ENCODE peak calls at places on chromosomes 2 and 18, in nine cellular contexts. One of them, this sample, is unnamed.

GRCh38 chr18:28984731-28985130 is 807.8 kb upstream of the CDH2 start:
- DNase-seq in A549: no peak
- DNase-seq in endothelial cell of umbilical vein: peak
- DNase-seq in HCT116: no peak
- DNase-seq in hepatocyte: no peak
- DNase-seq in mesendoderm: no peak
- DNase-seq in IMR-90: peak
- DNase-seq in Karpas-422: no peak
- DNase-seq in fibroblast of lung: no peak
- DNase-seq in this sample: no peak

GRCh38 chr2:58539973-58540372 is 298.8 kb upstream of the FANCL start:
- DNase-seq in fibroblast of lung: no peak
- DNase-seq in endothelial cell of umbilical vein: no peak
- DNase-seq in hepatocyte: no peak
- DNase-seq in IMR-90: no peak
- DNase-seq in Karpas-422: no peak
- DNase-seq in mesendoderm: peak
- DNase-seq in A549: peak
- DNase-seq in HCT116: no peak
- DNase-seq in this sample: no peak

GRCh38 chr2:70552501-70553333 is 909 bp downstream of the TGFA start:
- DNase-seq in mesendoderm: peak
- DNase-seq in HCT116: no peak
- DNase-seq in hepatocyte: no peak
- DNase-seq in Karpas-422: no peak
- DNase-seq in IMR-90: no peak
- DNase-seq in endothelial cell of umbilical vein: no peak
- DNase-seq in fibroblast of lung: no peak
- DNase-seq in A549: no peak
- DNase-seq in this sample: no peak

GRCh38 chr2:240237609-240238151 is 97.2 kb upstream of the OTOS start:
- DNase-seq in HCT116: no peak
- DNase-seq in endothelial cell of umbilical vein: peak
- DNase-seq in A549: no peak
- DNase-seq in fibroblast of lung: peak
- DNase-seq in hepatocyte: no peak
- DNase-seq in IMR-90: peak
- DNase-seq in Karpas-422: no peak
- DNase-seq in mesendoderm: no peak
- DNase-seq in this sample: peak

GRCh38 chr18:68429111-68429510 is 285.8 kb downstream of the TMX3 start:
- DNase-seq in A549: no peak
- DNase-seq in Karpas-422: no peak
- DNase-seq in hepatocyte: no peak
- DNase-seq in mesendoderm: no peak
- DNase-seq in IMR-90: no peak
- DNase-seq in fibroblast of lung: no peak
- DNase-seq in HCT116: no peak
- DNase-seq in endothelial cell of umbilical vein: no peak
- DNase-seq in this sample: no peak

GRCh38 chr2:130760754-130761751 is 5.7 kb downstream of the AMER3 start:
- DNase-seq in hepatocyte: no peak
- DNase-seq in mesendoderm: no peak
- DNase-seq in fibroblast of lung: no peak
- DNase-seq in HCT116: no peak
- DNase-seq in IMR-90: no peak
- DNase-seq in Karpas-422: no peak
- DNase-seq in A549: no peak
- DNase-seq in endothelial cell of umbilical vein: no peak
- DNase-seq in this sample: no peak

GRCh38 chr2:104852161-104852689 is 1.7 kb upstream of the POU3F3 start:
- DNase-seq in HCT116: no peak
- DNase-seq in hepatocyte: no peak
- DNase-seq in Karpas-422: no peak
- DNase-seq in endothelial cell of umbilical vein: no peak
- DNase-seq in A549: no peak
- DNase-seq in IMR-90: no peak
- DNase-seq in fibroblast of lung: peak
- DNase-seq in mesendoderm: peak
- DNase-seq in this sample: no peak

GRCh38 chr2:231890896-231891513 is 35.2 kb downstream of the NPPC start:
- DNase-seq in HCT116: no peak
- DNase-seq in mesendoderm: no peak
- DNase-seq in A549: no peak
- DNase-seq in Karpas-422: no peak
- DNase-seq in hepatocyte: no peak
- DNase-seq in endothelial cell of umbilical vein: peak
- DNase-seq in IMR-90: no peak
- DNase-seq in fibroblast of lung: no peak
- DNase-seq in this sample: no peak

GRCh38 chr18:10116574-10116973 is 202.8 kb downstream of the VAPA start:
- DNase-seq in hepatocyte: no peak
- DNase-seq in fibroblast of lung: peak
- DNase-seq in A549: no peak
- DNase-seq in mesendoderm: no peak
- DNase-seq in IMR-90: no peak
- DNase-seq in HCT116: no peak
- DNase-seq in Karpas-422: no peak
- DNase-seq in endothelial cell of umbilical vein: no peak
- DNase-seq in this sample: no peak

GRCh38 chr18:26700728-26701127 is 152.4 kb upstream of the KCTD1 start:
- DNase-seq in A549: no peak
- DNase-seq in endothelial cell of umbilical vein: no peak
- DNase-seq in IMR-90: no peak
- DNase-seq in fibroblast of lung: no peak
- DNase-seq in Karpas-422: no peak
- DNase-seq in mesendoderm: no peak
- DNase-seq in HCT116: no peak
- DNase-seq in hepatocyte: no peak
- DNase-seq in this sample: no peak

GRCh38 chr18:26702023-26702422 is 153.7 kb upstream of the KCTD1 start:
- DNase-seq in hepatocyte: no peak
- DNase-seq in fibroblast of lung: no peak
- DNase-seq in A549: no peak
- DNase-seq in HCT116: no peak
- DNase-seq in Karpas-422: no peak
- DNase-seq in IMR-90: no peak
- DNase-seq in endothelial cell of umbilical vein: no peak
- DNase-seq in mesendoderm: no peak
- DNase-seq in this sample: no peak

GRCh38 chr18:26700201-26700600 is 151.8 kb upstream of the KCTD1 start:
- DNase-seq in HCT116: no peak
- DNase-seq in fibroblast of lung: no peak
- DNase-seq in IMR-90: no peak
- DNase-seq in endothelial cell of umbilical vein: no peak
- DNase-seq in hepatocyte: no peak
- DNase-seq in mesendoderm: peak
- DNase-seq in A549: no peak
- DNase-seq in Karpas-422: no peak
- DNase-seq in this sample: no peak

GRCh38 chr18:26697186-26697585 is 148.8 kb upstream of the KCTD1 start:
- DNase-seq in HCT116: no peak
- DNase-seq in endothelial cell of umbilical vein: no peak
- DNase-seq in hepatocyte: no peak
- DNase-seq in IMR-90: no peak
- DNase-seq in mesendoderm: no peak
- DNase-seq in fibroblast of lung: no peak
- DNase-seq in Karpas-422: no peak
- DNase-seq in A549: no peak
- DNase-seq in this sample: no peak

DNA sequence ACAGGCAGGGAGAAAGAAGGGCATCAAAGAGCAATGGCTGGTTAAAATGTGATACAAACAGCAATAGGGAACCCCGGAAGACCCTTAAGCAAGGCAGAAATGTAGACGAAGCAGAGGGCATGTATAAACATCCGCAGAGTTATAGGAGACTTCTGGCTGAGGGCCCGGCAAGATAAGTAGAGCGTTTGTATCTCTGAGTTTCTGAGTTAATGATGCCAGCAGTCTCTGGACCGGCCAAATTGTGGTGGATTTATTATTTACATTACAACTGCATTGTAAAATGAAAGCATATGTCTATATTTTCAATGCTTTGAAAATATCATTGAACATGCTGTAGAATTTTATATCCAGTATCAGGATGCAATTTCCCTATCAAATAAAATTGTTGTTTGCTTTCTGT is 148.0 kb upstream of the KCTD1 start:
- DNase-seq in fibroblast of lung: no peak
- DNase-seq in A549: no peak
- DNase-seq in IMR-90: no peak
- DNase-seq in Karpas-422: no peak
- DNase-seq in mesendoderm: no peak
- DNase-seq in hepatocyte: no peak
- DNase-seq in HCT116: no peak
- DNase-seq in endothelial cell of umbilical vein: no peak
- DNase-seq in this sample: no peak
- H3K4me2 ChIP-seq in fibroblast of lung: no peak
- H3K4me2 ChIP-seq in A549: no peak
- H3K4me2 ChIP-seq in IMR-90: no peak
- H3K4me2 ChIP-seq in Karpas-422: no peak
- H3K4me2 ChIP-seq in mesendoderm: no peak
- H3K4me2 ChIP-seq in hepatocyte: peak
- H3K4me2 ChIP-seq in HCT116: no peak
- H3K4me2 ChIP-seq in endothelial cell of umbilical vein: no peak
- H3K4me2 ChIP-seq in this sample: no peak

DNA sequence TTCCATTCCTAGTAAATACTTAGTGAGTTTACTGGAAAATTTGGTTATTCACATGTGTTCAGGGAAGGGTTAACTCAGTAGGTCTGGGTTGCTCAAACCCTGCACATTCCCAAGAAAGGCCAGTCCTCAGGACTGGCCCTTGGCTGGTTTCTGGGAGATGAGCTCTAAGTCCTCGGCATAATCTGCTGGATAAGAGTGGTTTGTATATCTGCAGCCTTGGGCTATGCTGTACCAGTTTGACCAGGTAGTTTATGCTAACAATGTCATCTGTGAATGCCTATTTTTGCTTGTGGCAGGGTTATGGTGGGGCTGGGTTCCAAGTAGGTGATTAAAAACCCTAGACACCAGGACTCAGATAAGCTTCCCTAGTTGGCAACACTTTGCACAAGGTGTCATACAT is 7.4 kb upstream of the PTH2R start:
- DNase-seq in IMR-90: no peak
- DNase-seq in fibroblast of lung: no peak
- DNase-seq in endothelial cell of umbilical vein: no peak
- DNase-seq in Karpas-422: no peak
- DNase-seq in A549: no peak
- DNase-seq in HCT116: no peak
- DNase-seq in hepatocyte: no peak
- DNase-seq in mesendoderm: no peak
- DNase-seq in this sample: no peak
- H3K4me2 ChIP-seq in IMR-90: no peak
- H3K4me2 ChIP-seq in fibroblast of lung: no peak
- H3K4me2 ChIP-seq in endothelial cell of umbilical vein: no peak
- H3K4me2 ChIP-seq in Karpas-422: no peak
- H3K4me2 ChIP-seq in A549: no peak
- H3K4me2 ChIP-seq in HCT116: no peak
- H3K4me2 ChIP-seq in hepatocyte: no peak
- H3K4me2 ChIP-seq in mesendoderm: no peak
- H3K4me2 ChIP-seq in this sample: no peak

DNA sequence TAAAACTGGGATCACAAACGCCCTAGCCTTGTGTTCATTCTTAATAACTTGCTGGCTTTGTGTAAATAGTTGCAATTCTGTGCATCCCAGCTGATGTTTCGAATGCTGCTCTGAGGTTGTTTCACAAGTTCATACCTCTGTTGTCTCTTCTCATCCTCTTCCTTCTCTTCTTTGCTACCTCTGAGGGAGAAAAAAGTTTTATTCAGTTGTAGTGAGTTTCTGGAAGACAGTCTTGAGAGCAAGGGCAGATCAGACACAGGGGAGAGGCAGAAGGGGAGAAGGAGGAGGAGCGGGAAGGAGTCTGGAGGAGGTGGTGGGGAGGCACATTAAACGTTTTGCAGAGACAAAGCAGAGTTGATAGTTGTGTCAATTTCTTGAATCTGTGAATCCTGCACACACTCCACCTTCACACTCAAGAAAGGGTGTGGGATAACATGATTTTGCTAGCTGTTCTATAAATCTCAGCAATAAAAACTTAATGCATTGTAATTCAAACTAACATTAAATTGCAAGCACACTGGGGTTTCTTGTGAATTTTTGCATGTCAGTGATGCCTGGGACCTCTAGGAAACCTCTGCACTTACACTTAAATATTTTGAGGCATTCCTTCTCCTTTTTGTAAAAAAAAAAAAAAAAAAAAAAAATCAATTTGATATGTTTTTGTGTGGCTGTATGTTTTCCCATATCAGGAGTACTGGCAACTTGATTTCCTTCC is 6.9 kb downstream of the MEIS1 start:
- DNase-seq in hepatocyte: no peak
- DNase-seq in mesendoderm: peak
- DNase-seq in fibroblast of lung: peak
- DNase-seq in A549: no peak
- DNase-seq in HCT116: no peak
- DNase-seq in Karpas-422: no peak
- DNase-seq in IMR-90: no peak
- DNase-seq in endothelial cell of umbilical vein: no peak
- DNase-seq in this sample: no peak
- H3K4me2 ChIP-seq in hepatocyte: peak
- H3K4me2 ChIP-seq in mesendoderm: no peak
- H3K4me2 ChIP-seq in fibroblast of lung: peak
- H3K4me2 ChIP-seq in A549: no peak
- H3K4me2 ChIP-seq in HCT116: no peak
- H3K4me2 ChIP-seq in Karpas-422: no peak
- H3K4me2 ChIP-seq in IMR-90: peak
- H3K4me2 ChIP-seq in endothelial cell of umbilical vein: no peak
- H3K4me2 ChIP-seq in this sample: no peak

GRCh38 chr2:101614127-101614759 is 83.3 kb upstream of the MAP4K4 start:
- DNase-seq in A549: no peak
- DNase-seq in fibroblast of lung: no peak
- DNase-seq in mesendoderm: no peak
- DNase-seq in hepatocyte: no peak
- DNase-seq in Karpas-422: no peak
- DNase-seq in endothelial cell of umbilical vein: no peak
- DNase-seq in HCT116: no peak
- DNase-seq in IMR-90: no peak
- DNase-seq in this sample: no peak

GRCh38 chr2:101617188-101617587 is 80.3 kb upstream of the MAP4K4 start:
- DNase-seq in mesendoderm: no peak
- DNase-seq in fibroblast of lung: peak
- DNase-seq in endothelial cell of umbilical vein: no peak
- DNase-seq in Karpas-422: no peak
- DNase-seq in HCT116: no peak
- DNase-seq in hepatocyte: no peak
- DNase-seq in IMR-90: peak
- DNase-seq in A549: no peak
- DNase-seq in this sample: no peak

GRCh38 chr2:101617786-101618185 is 79.7 kb upstream of the MAP4K4 start:
- DNase-seq in Karpas-422: no peak
- DNase-seq in endothelial cell of umbilical vein: no peak
- DNase-seq in fibroblast of lung: no peak
- DNase-seq in HCT116: no peak
- DNase-seq in mesendoderm: no peak
- DNase-seq in hepatocyte: no peak
- DNase-seq in IMR-90: peak
- DNase-seq in A549: no peak
- DNase-seq in this sample: no peak

GRCh38 chr2:101619191-101619591 is 78.3 kb upstream of the MAP4K4 start:
- DNase-seq in HCT116: no peak
- DNase-seq in fibroblast of lung: peak
- DNase-seq in hepatocyte: no peak
- DNase-seq in Karpas-422: no peak
- DNase-seq in IMR-90: peak
- DNase-seq in endothelial cell of umbilical vein: peak
- DNase-seq in A549: no peak
- DNase-seq in mesendoderm: no peak
- DNase-seq in this sample: no peak

GRCh38 chr2:101616411-101616810 is 81.1 kb upstream of the MAP4K4 start:
- DNase-seq in Karpas-422: no peak
- DNase-seq in A549: no peak
- DNase-seq in HCT116: no peak
- DNase-seq in fibroblast of lung: peak
- DNase-seq in mesendoderm: no peak
- DNase-seq in endothelial cell of umbilical vein: no peak
- DNase-seq in hepatocyte: no peak
- DNase-seq in IMR-90: peak
- DNase-seq in this sample: no peak
- H3K4me2 ChIP-seq in Karpas-422: no peak
- H3K4me2 ChIP-seq in A549: no peak
- H3K4me2 ChIP-seq in HCT116: no peak
- H3K4me2 ChIP-seq in fibroblast of lung: no peak
- H3K4me2 ChIP-seq in mesendoderm: no peak
- H3K4me2 ChIP-seq in endothelial cell of umbilical vein: no peak
- H3K4me2 ChIP-seq in hepatocyte: no peak
- H3K4me2 ChIP-seq in IMR-90: no peak
- H3K4me2 ChIP-seq in this sample: no peak